ENCODE peak calls at places on chromosome 4, in ten cellular contexts. H, Z, S, N, Q, B, E, A, V and T are unnamed samples.

GRCh38 chr4:90099795-90100194 is 27.4 kb upstream of the CCSER1 start:
- DNase-seq in H (no peak), Q (no peak), E (peak; percentile 19), S (no peak), Z (no peak), A (no peak), V (peak; percentile 73), B (peak; percentile 29), N (no peak), T (no peak)

GRCh38 chr4:56426273-56426672 is 9.1 kb downstream of the PPAT start:
- DNase-seq in N (no peak), E (no peak), A (no peak), S (no peak), Q (no peak), V (no peak), B (no peak), H (no peak), Z (no peak), T (no peak)

GRCh38 chr4:188031751-188032150 is 36.2 kb downstream of the ZFP42 start:
- DNase-seq in Q (no peak), H (peak; percentile 39), S (no peak), V (no peak), A (no peak), E (no peak), Z (no peak), N (no peak), B (no peak), T (no peak)

GRCh38 chr4:123587983-123588494 is 191.4 kb downstream of the SPRY1 start:
- DNase-seq in Z (peak; percentile 35), Q (no peak), S (no peak), V (peak; percentile 86), H (no peak), E (no peak), N (no peak), B (peak; percentile 54), A (peak; percentile 89), T (peak; percentile 88)

GRCh38 chr4:145307763-145308430 is 127.5 kb upstream of the OTUD4 start:
- DNase-seq in A (no peak), B (no peak), Z (no peak), H (no peak), E (no peak), Q (no peak), N (no peak), V (no peak), S (no peak), T (no peak)

GRCh38 chr4:37674446-37674845 is 11.7 kb downstream of the RELL1 start:
- DNase-seq in V (no peak), B (no peak), N (no peak), Q (no peak), Z (peak; percentile 4), S (no peak), A (no peak), E (no peak), H (no peak), T (no peak)

GRCh38 chr4:66178901-66179300 is 508.6 kb upstream of the EPHA5 start:
- DNase-seq in E (no peak), H (peak; percentile 10), A (no peak), N (no peak), Q (no peak), B (no peak), V (peak; percentile 30), Z (no peak), S (no peak), T (peak; percentile 6)

GRCh38 chr4:153497091-153497531 is 31.0 kb downstream of the TMEM131L start:
- DNase-seq in V (peak; percentile 90), B (peak; percentile 69), S (peak; percentile 51), A (no peak), N (peak; percentile 42), E (no peak), Q (no peak), H (no peak), Z (no peak), T (no peak)

GRCh38 chr4:720111-720860 is 14.7 kb downstream of the PCGF3 start:
- DNase-seq in H (no peak), V (no peak), B (no peak), Z (no peak), E (no peak), N (no peak), Q (no peak), S (no peak), A (no peak), T (no peak)